ENCODE peak calls at places on chromosome 2, in four cellular contexts. Q is spleen, J is keratinocyte, F is mammary epithelial cell. M is an unnamed sample.

GRCh38 chr2:54728669-54729120 is 5.2 kb downstream of the EML6 start:
- DNase-seq in J (peak), Q (no peak), F (peak), M (no peak)

GRCh38 chr2:70367722-70368323 is 66.0 kb upstream of the FAM136A start:
- DNase-seq in F (peak), Q (no peak), J (no peak), M (no peak)

GRCh38 chr2:8754056-8754790 is 72.4 kb downstream of the ID2 start:
- DNase-seq in J (no peak), Q (no peak), F (no peak), M (no peak)

GRCh38 chr2:58235170-58235569 is 6.0 kb downstream of the FANCL start:
- DNase-seq in Q (no peak), J (no peak), F (no peak), M (no peak)

GRCh38 chr2:112996635-112997034 is 8.6 kb upstream of the IL36A start:
- DNase-seq in F (no peak), J (no peak), Q (no peak), M (no peak)

GRCh38 chr2:180583441-180584140 is 396.8 kb upstream of the UBE2E3 start:
- DNase-seq in J (no peak), Q (no peak), F (no peak), M (no peak)

GRCh38 chr2:241356871-241357260 is 781 bp downstream of the FARP2 start:
- DNase-seq in F (no peak), J (no peak), Q (no peak), M (no peak)

GRCh38 chr2:138032334-138032733 is 68.1 kb downstream of the HNMT start:
- DNase-seq in F (no peak), J (no peak), Q (no peak), M (no peak)

GRCh38 chr2:15700610-15701325 is 109.1 kb downstream of the DDX1 start:
- DNase-seq in Q (no peak), F (no peak), J (no peak), M (no peak)

GRCh38 chr2:216691210-216691741 is 4.1 kb downstream of the IGFBP5 start:
- DNase-seq in F (peak), J (no peak), Q (no peak), M (peak)

GRCh38 chr2:98985905-98986666 is 50.1 kb upstream of the CRACDL start:
- DNase-seq in F (peak), Q (no peak), J (no peak), M (no peak)

DNA sequence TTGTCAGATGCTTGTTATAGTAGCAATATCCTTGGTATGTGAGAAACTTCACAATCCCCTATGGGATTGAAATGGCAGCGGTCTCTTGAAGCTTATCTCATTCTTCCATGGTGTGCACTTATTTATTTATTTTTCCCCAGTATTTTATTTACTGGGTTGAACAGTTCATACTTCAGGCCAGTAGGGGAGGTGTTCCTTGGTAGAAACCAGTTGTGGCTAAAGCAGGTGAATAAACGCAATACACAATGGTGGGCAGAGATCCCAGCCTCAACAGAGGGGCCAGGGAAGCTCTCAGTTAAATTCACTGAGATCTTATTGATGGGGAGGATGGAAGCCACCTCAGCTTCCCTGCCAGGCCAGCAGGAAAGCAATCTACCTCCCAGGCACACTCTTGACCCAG is 93.7 kb upstream of the SRD5A2 start:
- DNase-seq in J (no peak), F (no peak), Q (no peak), M (no peak)
- TF ChIP-seq CTCF in J (no peak), F (peak), Q (no peak), M (no peak)

GRCh38 chr2:25123682-25124081 is 44.7 kb downstream of the POMC start:
- DNase-seq in J (no peak), F (no peak), Q (peak), M (no peak)
- TF ChIP-seq CTCF in J (no peak), F (no peak), Q (no peak), M (no peak)

GRCh38 chr2:39730276-39730675 is 48.8 kb downstream of the THUMPD2 start:
- DNase-seq in Q (no peak), J (no peak), F (no peak), M (no peak)

GRCh38 chr2:39732492-39732891 is 46.6 kb downstream of the THUMPD2 start:
- DNase-seq in J (no peak), Q (no peak), F (no peak), M (no peak)

GRCh38 chr2:39731546-39731945 is 47.5 kb downstream of the THUMPD2 start:
- DNase-seq in Q (no peak), J (no peak), F (no peak), M (no peak)

GRCh38 chr2:39728941-39729351 is 50.1 kb downstream of the THUMPD2 start:
- DNase-seq in F (no peak), J (no peak), Q (no peak), M (peak)

GRCh38 chr2:39730685-39731302 is 48.3 kb downstream of the THUMPD2 start:
- DNase-seq in J (no peak), Q (no peak), F (no peak), M (no peak)
- TF ChIP-seq CTCF in J (peak), Q (peak), F (peak), M (peak)

GRCh38 chr2:46327627-46328026 is 30.4 kb downstream of the EPAS1 start:
- DNase-seq in F (no peak), J (no peak), Q (no peak), M (no peak)
- TF ChIP-seq CTCF in F (no peak), J (peak), Q (no peak), M (no peak)

GRCh38 chr2:79721966-79722365 is 209.1 kb downstream of the CTNNA2 start:
- DNase-seq in F (no peak), J (no peak), Q (no peak), M (no peak)
- TF ChIP-seq CTCF in F (no peak), J (no peak), Q (no peak), M (no peak)

DNA sequence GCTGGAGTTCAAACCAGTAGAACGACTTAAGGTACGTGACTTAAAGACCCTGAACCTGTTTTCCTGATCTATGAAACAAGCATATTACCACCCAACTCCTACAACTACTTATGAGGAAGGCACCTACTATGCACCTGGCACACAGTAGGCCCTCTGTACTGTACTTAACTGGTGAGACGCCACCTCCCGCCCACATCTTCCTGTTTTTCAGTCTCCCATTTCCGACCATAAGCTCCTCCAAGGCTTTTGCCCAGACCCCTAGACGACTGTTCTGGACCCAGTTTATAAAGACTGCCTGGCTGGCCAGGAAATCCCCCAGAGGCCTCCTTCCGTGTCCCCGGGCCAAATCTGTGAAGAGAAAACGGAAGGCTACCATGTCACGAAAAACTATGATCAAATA is 1.5 kb downstream of the GALNT14 start:
- DNase-seq in Q (no peak), F (no peak), J (no peak), M (no peak)
- TF ChIP-seq CTCF in Q (no peak), F (no peak), J (no peak), M (no peak)

DNA sequence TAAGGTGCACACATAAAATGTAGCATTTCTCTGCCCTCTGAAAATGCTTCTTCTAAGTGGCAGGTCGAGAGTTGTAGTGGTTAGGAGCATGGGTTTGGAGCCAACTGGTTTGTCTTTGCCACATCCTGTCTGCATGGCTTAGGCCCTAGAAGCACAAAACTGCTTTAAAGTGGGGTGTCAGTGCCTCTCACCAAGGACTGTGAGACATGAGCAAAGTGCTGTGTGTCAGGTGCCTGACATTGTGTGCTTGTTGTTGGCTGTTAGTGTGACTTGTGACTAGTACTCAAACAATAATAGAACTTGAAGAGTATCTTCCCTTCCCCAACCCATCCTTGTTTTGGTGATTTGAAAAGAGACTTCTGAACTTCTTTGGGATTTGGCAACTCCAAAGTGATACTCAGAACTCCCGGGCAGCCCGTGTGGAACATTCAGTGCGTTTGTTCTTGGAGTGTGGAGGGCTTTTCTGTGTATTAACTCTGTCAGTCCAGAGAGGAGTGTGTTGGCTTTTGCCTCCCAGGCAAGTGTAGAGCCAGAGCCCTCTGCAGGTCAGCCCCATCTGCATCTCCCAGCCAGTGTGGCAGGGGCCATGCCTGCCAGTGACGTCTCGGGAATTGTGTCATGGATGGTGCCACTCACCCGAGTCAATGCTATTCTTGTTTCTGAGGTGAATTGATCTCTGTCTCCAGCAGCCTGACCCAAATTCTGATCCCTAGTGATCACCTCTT is 5.0 kb downstream of the MGAT5 start:
- DNase-seq in F (no peak), Q (no peak), J (no peak), M (no peak)
- TF ChIP-seq CTCF in F (no peak), Q (no peak), J (no peak), M (no peak)

GRCh38 chr2:118269408-118270051 is 181.3 kb downstream of the INSIG2 start:
- DNase-seq in Q (no peak), J (no peak), F (no peak), M (no peak)
- TF ChIP-seq CTCF in Q (no peak), J (peak), F (peak), M (peak)

DNA sequence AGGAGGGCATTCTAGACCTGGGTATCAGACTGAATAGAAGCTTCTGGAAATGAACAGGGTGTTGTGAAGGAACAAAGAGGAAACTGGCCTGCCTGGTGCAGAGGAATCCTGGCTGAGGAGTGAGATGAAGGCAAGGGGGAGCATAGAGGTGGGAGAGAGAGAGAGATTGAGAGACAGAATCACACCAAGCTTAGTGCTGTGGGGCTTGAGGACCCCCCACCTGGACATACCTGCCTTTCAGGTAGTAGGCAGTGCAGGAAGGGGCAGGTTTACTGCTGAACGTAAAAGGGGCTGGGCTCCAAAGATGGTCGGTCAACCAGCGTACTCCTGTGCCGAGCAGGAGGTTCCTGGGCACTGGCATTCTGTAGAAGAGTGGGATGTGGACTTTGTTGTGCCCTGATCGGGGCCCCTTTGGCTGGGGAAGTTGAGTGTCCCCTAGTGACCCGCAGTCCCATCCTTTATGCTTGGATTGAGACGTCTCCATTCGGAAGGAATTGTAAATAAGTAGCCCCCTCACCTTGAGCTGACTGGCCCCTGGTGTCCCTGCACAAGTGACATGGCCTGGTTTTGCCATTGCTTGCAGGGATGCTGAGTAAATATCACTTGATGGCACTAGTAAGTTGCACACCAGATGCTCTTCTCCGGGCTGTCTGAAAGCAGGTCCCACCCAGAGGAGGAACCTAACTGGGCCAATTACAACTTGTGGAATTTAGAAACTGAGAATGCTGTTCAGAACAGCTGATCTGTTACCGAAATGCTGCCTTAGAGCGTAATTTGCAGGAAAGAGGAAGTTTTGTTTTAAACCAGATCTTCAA is 1.4 kb downstream of the UBE2F start:
- DNase-seq in Q (peak), J (no peak), F (peak), M (no peak)
- TF ChIP-seq CTCF in Q (no peak), J (no peak), F (no peak), M (no peak)